ENCODE peak calls at places on chromosomes 4 and X, in five cellular contexts. G is adrenal gland; N is sigmoid colon; F is CD8-positive, alpha-beta T cell; Z is cardiac muscle cell. K is an unnamed sample.

GRCh38 chrX:43868791-43869190 is 13.5 kb downstream of the MAOB start:
- DNase-seq in F (no peak), N (no peak), G (no peak), Z (no peak), K (no peak)

GRCh38 chrX:36978886-36979285 is 29.3 kb upstream of the FAM47C start:
- DNase-seq in G (no peak), F (no peak), N (no peak), Z (no peak), K (no peak)

GRCh38 chr4:105088110-105088879 is 58.4 kb upstream of the TET2 start:
- DNase-seq in F (no peak), Z (no peak), N (no peak), G (no peak), K (no peak)

GRCh38 chr4:152935661-152936445 is at the start of gene FHDC1:
- DNase-seq in Z (peak; percentile 69), G (no peak), N (no peak), F (no peak), K (peak; percentile 58)

GRCh38 chrX:153926863-153927685 is 1.0 kb upstream of the ARHGAP4 start:
- DNase-seq in F (peak; percentile 62), Z (no peak), N (peak; percentile 80), G (peak; percentile 79), K (no peak)

GRCh38 chr4:71011451-71011850 is 18.0 kb downstream of the DCK start:
- DNase-seq in N (no peak), Z (no peak), F (no peak), G (no peak), K (no peak)

GRCh38 chr4:3233391-3234071 is 15.4 kb upstream of the MSANTD1 start:
- DNase-seq in N (no peak), F (no peak), Z (no peak), G (no peak), K (no peak)

GRCh38 chrX:47690175-47690574 is 31.2 kb upstream of the UXT start:
- DNase-seq in G (no peak), N (no peak), Z (no peak), F (no peak), K (no peak)

GRCh38 chrX:13894888-13895564 is 78.1 kb upstream of the GPM6B start:
- DNase-seq in G (no peak), Z (no peak), F (no peak), N (no peak), K (no peak)

GRCh38 chr4:127641524-127641923 is 8.8 kb downstream of the INTU start:
- DNase-seq in G (no peak), Z (no peak), N (no peak), F (no peak), K (no peak)

GRCh38 chr4:173191623-173192041 is 23.0 kb downstream of the GALNT7 start:
- DNase-seq in G (no peak), N (no peak), F (no peak), Z (no peak), K (no peak)

GRCh38 chr4:173195132-173195531 is 26.5 kb downstream of the GALNT7 start:
- DNase-seq in G (no peak), Z (no peak), N (no peak), F (no peak), K (no peak)

GRCh38 chr4:173194175-173194574 is 25.6 kb downstream of the GALNT7 start:
- DNase-seq in Z (no peak), F (no peak), N (no peak), G (no peak), K (no peak)

GRCh38 chr4:173195708-173196107 is 27.1 kb downstream of the GALNT7 start:
- DNase-seq in F (no peak), G (no peak), N (no peak), Z (no peak), K (no peak)

DNA sequence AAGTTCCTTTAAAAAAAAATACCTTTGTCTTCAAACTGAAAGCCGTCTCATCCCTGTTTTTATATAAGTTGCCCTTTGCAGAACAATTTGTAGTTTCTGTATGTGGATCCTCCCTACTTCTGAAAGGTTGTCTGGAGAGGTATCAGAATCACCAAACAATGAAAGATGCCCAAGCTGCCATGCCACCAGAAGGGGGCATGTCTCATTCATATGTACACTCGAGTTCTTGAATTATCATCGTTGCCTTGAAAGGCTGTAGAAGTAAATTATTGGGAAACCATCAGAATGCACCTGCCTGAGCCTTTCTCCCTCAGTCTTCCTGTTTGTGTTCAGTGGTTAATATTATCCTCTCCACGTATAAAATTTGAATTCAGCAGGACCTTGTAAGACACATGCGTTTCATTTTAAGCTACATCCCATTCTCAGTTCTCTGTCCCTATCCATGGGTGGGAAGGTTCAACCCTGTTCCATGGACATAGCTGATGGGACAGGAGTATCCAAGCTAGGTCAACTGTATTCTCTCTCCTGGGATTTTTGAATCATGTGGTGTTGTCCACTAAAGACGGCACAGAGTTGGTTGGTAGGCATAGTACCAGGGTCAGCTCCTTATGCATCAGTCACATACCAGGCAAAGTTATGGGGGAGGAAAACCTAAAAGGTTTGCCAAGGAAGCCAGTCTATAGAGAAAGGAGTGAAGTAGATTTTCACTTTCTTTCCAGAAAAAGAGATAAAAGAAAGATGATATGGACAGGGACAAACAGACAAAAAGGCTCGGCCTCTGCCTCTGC is 24.0 kb downstream of the GALNT7 start:
- DNase-seq in G (no peak), N (no peak), Z (no peak), F (no peak), K (no peak)
- TF ChIP-seq CTCF in G (no peak), N (no peak), Z (no peak), F (no peak), K (no peak)

DNA sequence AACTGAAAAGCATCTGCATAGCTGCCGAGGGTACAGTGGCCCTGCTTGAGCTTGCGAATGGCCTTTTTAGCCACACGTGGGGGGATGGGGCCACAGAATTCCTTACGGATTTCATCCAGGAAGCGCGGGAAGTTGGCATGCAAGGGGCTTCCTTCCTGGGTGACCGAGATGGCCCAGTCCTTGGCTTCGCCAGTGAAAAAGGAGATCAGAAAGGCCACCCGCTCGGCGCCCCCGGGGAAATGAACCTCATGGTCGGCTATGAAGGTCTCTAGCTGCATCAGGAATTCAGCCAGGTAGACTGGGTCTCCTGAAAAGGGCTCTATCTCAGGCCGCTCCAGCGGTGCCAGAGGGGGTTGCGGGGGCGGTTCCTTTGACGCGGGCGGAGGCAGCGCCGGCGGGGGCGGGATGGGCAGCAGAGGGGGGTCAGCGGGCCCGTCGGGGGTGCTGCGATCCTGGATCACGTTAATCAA is 918 bp downstream of the RTL5 start:
- DNase-seq in N (no peak), Z (no peak), G (no peak), F (no peak), K (no peak)
- H3K4me3 ChIP-seq in N (peak overlapping the region; percentile 43), Z (peak overlapping the region; percentile 51), G (no peak overlapping the region), F (no peak overlapping the region), K (no peak overlapping the region)

GRCh38 chr4:13833171-13833804 is 205.8 kb upstream of the BOD1L1 start:
- DNase-seq in F (no peak), G (no peak), Z (peak; percentile 35), N (no peak), K (no peak)
- TF ChIP-seq CTCF in F (no peak), G (no peak), Z (no peak), N (no peak), K (no peak)

DNA sequence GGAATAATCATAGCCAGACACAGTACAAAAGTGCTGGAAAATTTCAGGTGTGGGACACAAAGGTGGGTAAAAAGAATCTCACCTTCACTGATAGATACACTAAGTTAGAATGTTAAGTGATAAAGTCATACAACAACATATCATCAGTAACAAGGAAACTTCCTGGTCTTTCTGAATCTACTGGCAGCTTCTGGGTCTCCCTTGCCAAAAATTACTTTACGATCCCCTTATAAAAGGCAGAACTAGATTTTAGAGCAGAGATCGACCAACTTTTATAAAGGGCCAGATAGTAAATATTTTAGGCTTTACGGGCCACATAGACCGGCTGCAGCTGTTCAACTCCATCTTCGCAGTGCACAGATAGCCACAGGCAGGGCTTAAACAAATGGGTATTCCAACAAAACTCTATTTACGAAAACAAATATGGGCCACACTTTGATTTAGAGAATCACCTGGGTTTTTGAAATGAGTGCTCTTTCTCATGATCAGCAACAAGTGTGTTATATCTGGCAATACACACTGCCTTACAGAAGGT is 159.9 kb downstream of the AASDH start:
- DNase-seq in F (no peak), N (no peak), G (no peak), Z (no peak), K (peak; percentile 67)
- H3K4me3 ChIP-seq in F (no peak overlapping the region), N (no peak overlapping the region), G (no peak overlapping the region), Z (no peak overlapping the region), K (no peak overlapping the region)